ENCODE peak calls at places on chromosomes 13 and 19, in ten cellular contexts. C, D, S, V, X, E, L, A, P and N are unnamed samples.

GRCh38 chr19:42325896-42326771 is 699 bp downstream of the MEGF8 start:
- DNase-seq in C (peak), D (no peak), S (no peak), V (no peak), X (peak), E (no peak), L (no peak), A (no peak), P (peak), N (peak)

GRCh38 chr13:101523732-101524131 is 71.3 kb downstream of the ITGBL1 start:
- DNase-seq in C (peak), D (no peak), S (peak), V (no peak), X (no peak), E (peak), L (no peak), A (no peak), P (no peak), N (no peak)

GRCh38 chr13:111158136-111158805 is 43.2 kb downstream of the ARHGEF7 start:
- DNase-seq in C (no peak), D (no peak), S (no peak), V (no peak), X (no peak), E (no peak), L (no peak), A (no peak), P (no peak), N (no peak)

GRCh38 chr13:95553271-95553588 is 710 bp downstream of the CLDN10 start:
- DNase-seq in C (no peak), D (no peak), S (no peak), V (no peak), X (no peak), E (no peak), L (no peak), A (no peak), P (no peak), N (no peak)

GRCh38 chr13:32938907-32939306 is 77.3 kb upstream of the KL start:
- DNase-seq in C (no peak), D (no peak), S (peak), V (no peak), X (no peak), E (peak), L (no peak), A (no peak), P (no peak), N (no peak)

GRCh38 chr19:38375098-38375493 is 725 bp downstream of the PSMD8 start:
- DNase-seq in C (no peak), D (no peak), S (no peak), V (no peak), X (no peak), E (no peak), L (no peak), A (no peak), P (no peak), N (no peak)

GRCh38 chr13:70630247-70630646 is 522.0 kb upstream of the KLHL1 start:
- DNase-seq in C (no peak), D (no peak), S (peak), V (no peak), X (no peak), E (no peak), L (no peak), A (no peak), P (no peak), N (no peak)

GRCh38 chr19:50203281-50204080 is at the start of gene MYH14:
- DNase-seq in C (peak), D (no peak), S (no peak), V (peak), X (peak), E (no peak), L (no peak), A (peak), P (peak), N (no peak)

GRCh38 chr13:78160793-78161192 is 242.2 kb upstream of the EDNRB start:
- DNase-seq in C (no peak), D (no peak), S (peak), V (no peak), X (no peak), E (peak), L (no peak), A (no peak), P (no peak), N (no peak)

GRCh38 chr19:3360494-3361383 is 5.6 kb upstream of the NFIC start:
- DNase-seq in C (peak), D (peak), S (no peak), V (peak), X (peak), E (no peak), L (peak), A (peak), P (peak), N (peak)

GRCh38 chr13:75432045-75432444 is 49.9 kb downstream of the TBC1D4 start:
- DNase-seq in C (no peak), D (no peak), S (no peak), V (no peak), X (no peak), E (peak), L (no peak), A (no peak), P (no peak), N (no peak)

GRCh38 chr19:15438577-15438976 is 11.2 kb downstream of the WIZ start:
- DNase-seq in C (no peak), D (no peak), S (no peak), V (no peak), X (no peak), E (no peak), L (no peak), A (no peak), P (no peak), N (no peak)

GRCh38 chr13:101795460-101795859 is 343.0 kb downstream of the ITGBL1 start:
- DNase-seq in C (no peak), D (no peak), S (no peak), V (no peak), X (no peak), E (no peak), L (no peak), A (no peak), P (no peak), N (no peak)

GRCh38 chr19:35734273-35734672 is 8.0 kb downstream of the IGFLR1 start:
- DNase-seq in C (no peak), D (no peak), S (no peak), V (no peak), X (no peak), E (no peak), L (no peak), A (no peak), P (no peak), N (no peak)

GRCh38 chr13:73531014-73531413 is 472.2 kb downstream of the KLF5 start:
- DNase-seq in C (no peak), D (no peak), S (no peak), V (no peak), X (no peak), E (no peak), L (no peak), A (no peak), P (no peak), N (no peak)

GRCh38 chr13:104015646-104016396 is 949.6 kb upstream of the SLC10A2 start:
- DNase-seq in C (peak), D (no peak), S (peak), V (no peak), X (no peak), E (peak), L (no peak), A (no peak), P (no peak), N (no peak)

GRCh38 chr19:44943801-44944249 is 1.8 kb downstream of the APOC4 start:
- DNase-seq in C (no peak), D (no peak), S (no peak), V (peak), X (no peak), E (no peak), L (no peak), A (no peak), P (no peak), N (no peak)

GRCh38 chr13:59982631-59983382 is 180.9 kb downstream of the DIAPH3 start:
- DNase-seq in C (peak), D (no peak), S (peak), V (no peak), X (no peak), E (no peak), L (no peak), A (no peak), P (no peak), N (no peak)

GRCh38 chr19:42121666-42122069 is 10.6 kb downstream of the POU2F2 start:
- DNase-seq in C (peak), D (peak), S (peak), V (no peak), X (no peak), E (no peak), L (peak), A (peak), P (peak), N (peak)

GRCh38 chr19:49689133-49690072 is at the start of gene ADM5:
- DNase-seq in C (peak), D (no peak), S (peak), V (peak), X (peak), E (no peak), L (no peak), A (no peak), P (peak), N (no peak)

GRCh38 chr13:41942462-41943094 is 18.3 kb downstream of the VWA8 start:
- DNase-seq in C (peak), D (no peak), S (peak), V (no peak), X (peak), E (no peak), L (no peak), A (no peak), P (no peak), N (no peak)

GRCh38 chr19:2645816-2646215 is 56.7 kb downstream of the GNG7 start:
- DNase-seq in C (no peak), D (no peak), S (no peak), V (no peak), X (no peak), E (no peak), L (no peak), A (no peak), P (no peak), N (no peak)

GRCh38 chr13:37495046-37495445 is 103.5 kb downstream of the POSTN start:
- DNase-seq in C (no peak), D (no peak), S (peak), V (no peak), X (no peak), E (no peak), L (no peak), A (no peak), P (no peak), N (no peak)

GRCh38 chr13:100751826-100752225 is 77.2 kb upstream of the TMTC4 start:
- DNase-seq in C (no peak), D (no peak), S (no peak), V (no peak), X (no peak), E (no peak), L (no peak), A (no peak), P (no peak), N (no peak)

GRCh38 chr19:51663650-51664049 is 17.0 kb upstream of the SIGLEC14 start:
- DNase-seq in C (no peak), D (no peak), S (no peak), V (no peak), X (no peak), E (no peak), L (no peak), A (no peak), P (no peak), N (no peak)

GRCh38 chr19:54173951-54174817 is 1.2 kb upstream of the TMC4 start:
- DNase-seq in C (no peak), D (no peak), S (no peak), V (no peak), X (no peak), E (no peak), L (no peak), A (peak), P (no peak), N (no peak)

GRCh38 chr19:3950871-3951861 is 18.3 kb downstream of the NMRK2 start:
- DNase-seq in C (no peak), D (no peak), S (no peak), V (peak), X (peak), E (no peak), L (no peak), A (no peak), P (peak), N (peak)

GRCh38 chr13:40211586-40211968 is 454.9 kb downstream of the FOXO1 start:
- DNase-seq in C (no peak), D (no peak), S (no peak), V (no peak), X (no peak), E (no peak), L (no peak), A (no peak), P (no peak), N (no peak)

GRCh38 chr13:100254002-100254401 is 165.1 kb downstream of the PCCA start:
- DNase-seq in C (no peak), D (no peak), S (no peak), V (no peak), X (no peak), E (no peak), L (no peak), A (no peak), P (no peak), N (no peak)

GRCh38 chr13:26759907-26760834 is at the start of gene GPR12:
- DNase-seq in C (no peak), D (no peak), S (no peak), V (no peak), X (peak), E (no peak), L (no peak), A (no peak), P (no peak), N (no peak)

GRCh38 chr13:100068532-100068931 is 20.4 kb upstream of the PCCA start:
- DNase-seq in C (no peak), D (no peak), S (no peak), V (no peak), X (no peak), E (no peak), L (no peak), A (no peak), P (no peak), N (no peak)

GRCh38 chr13:24353736-24354135 is 44.4 kb downstream of the C1QTNF9 start:
- DNase-seq in C (no peak), D (no peak), S (peak), V (no peak), X (no peak), E (no peak), L (no peak), A (no peak), P (no peak), N (no peak)

GRCh38 chr13:44040754-44041100 is 161.0 kb downstream of the LACC1 start:
- DNase-seq in C (no peak), D (no peak), S (peak), V (no peak), X (no peak), E (no peak), L (no peak), A (no peak), P (no peak), N (no peak)

GRCh38 chr13:72204291-72204690 is 337.3 kb upstream of the DACH1 start:
- DNase-seq in C (no peak), D (no peak), S (peak), V (no peak), X (no peak), E (peak), L (no peak), A (no peak), P (no peak), N (no peak)

GRCh38 chr19:30691767-30692516 is 319.8 kb downstream of the ZNF536 start:
- DNase-seq in C (no peak), D (no peak), S (no peak), V (no peak), X (no peak), E (no peak), L (no peak), A (no peak), P (no peak), N (no peak)

GRCh38 chr19:47389150-47389556 is 30.2 kb downstream of the MEIS3 start:
- DNase-seq in C (no peak), D (no peak), S (no peak), V (no peak), X (no peak), E (no peak), L (no peak), A (no peak), P (no peak), N (no peak)

GRCh38 chr19:49616532-49616931 is 23.4 kb downstream of the RRAS start:
- DNase-seq in C (no peak), D (no peak), S (no peak), V (no peak), X (no peak), E (no peak), L (no peak), A (no peak), P (no peak), N (no peak)